ENCODE peak calls at places on chromosomes 12 and 14, in five cellular contexts. One of them, this sample, is unnamed.

GRCh38 chr12:98471085-98471484 is 44.3 kb upstream of the TMPO start:
- DNase-seq in right lobe of liver: no peak
- DNase-seq in NAMALWA: no peak
- DNase-seq in Panc1: no peak
- DNase-seq in epithelial cell of prostate: no peak
- DNase-seq in this sample: no peak

GRCh38 chr14:104130974-104131651 is 7.3 kb upstream of the KIF26A start:
- DNase-seq in epithelial cell of prostate: no peak
- DNase-seq in right lobe of liver: peak
- DNase-seq in Panc1: no peak
- DNase-seq in NAMALWA: peak
- DNase-seq in this sample: peak

GRCh38 chr12:124416516-124417395 is 121.9 kb downstream of the RFLNA start:
- DNase-seq in Panc1: no peak
- DNase-seq in NAMALWA: no peak
- DNase-seq in right lobe of liver: no peak
- DNase-seq in epithelial cell of prostate: no peak
- DNase-seq in this sample: no peak

GRCh38 chr12:127145929-127146789 is 1120.8 kb upstream of the TMEM132C start:
- DNase-seq in epithelial cell of prostate: no peak
- DNase-seq in NAMALWA: no peak
- DNase-seq in Panc1: no peak
- DNase-seq in right lobe of liver: peak
- DNase-seq in this sample: no peak

GRCh38 chr12:62259311-62259992 is 752 bp upstream of the USP15 start:
- DNase-seq in NAMALWA: no peak
- DNase-seq in Panc1: no peak
- DNase-seq in right lobe of liver: no peak
- DNase-seq in epithelial cell of prostate: no peak
- DNase-seq in this sample: peak

GRCh38 chr12:65607271-65607880 is 216.9 kb upstream of the HMGA2 start:
- DNase-seq in right lobe of liver: no peak
- DNase-seq in epithelial cell of prostate: no peak
- DNase-seq in NAMALWA: no peak
- DNase-seq in Panc1: no peak
- DNase-seq in this sample: no peak

GRCh38 chr12:50425859-50426258 is 25.2 kb downstream of the LARP4 start:
- DNase-seq in Panc1: no peak
- DNase-seq in NAMALWA: no peak
- DNase-seq in epithelial cell of prostate: no peak
- DNase-seq in right lobe of liver: no peak
- DNase-seq in this sample: no peak

GRCh38 chr12:74481078-74481477 is 56.6 kb upstream of the ATXN7L3B start:
- DNase-seq in epithelial cell of prostate: no peak
- DNase-seq in Panc1: no peak
- DNase-seq in right lobe of liver: no peak
- DNase-seq in NAMALWA: no peak
- DNase-seq in this sample: no peak

GRCh38 chr14:100669468-100669867 is 57.2 kb upstream of the DLK1 start:
- DNase-seq in epithelial cell of prostate: no peak
- DNase-seq in NAMALWA: no peak
- DNase-seq in Panc1: no peak
- DNase-seq in right lobe of liver: no peak
- DNase-seq in this sample: no peak

GRCh38 chr14:23034498-23035302 is at the start of gene PSMB5:
- DNase-seq in right lobe of liver: peak
- DNase-seq in NAMALWA: peak
- DNase-seq in Panc1: peak
- DNase-seq in epithelial cell of prostate: peak
- DNase-seq in this sample: peak

GRCh38 chr12:107598906-107599305 is 86.7 kb upstream of the PWP1 start:
- DNase-seq in NAMALWA: no peak
- DNase-seq in Panc1: no peak
- DNase-seq in epithelial cell of prostate: no peak
- DNase-seq in right lobe of liver: no peak
- DNase-seq in this sample: no peak

GRCh38 chr14:103716091-103716801 is 636 bp downstream of the ZFYVE21 start:
- DNase-seq in right lobe of liver: peak
- DNase-seq in Panc1: no peak
- DNase-seq in NAMALWA: no peak
- DNase-seq in epithelial cell of prostate: no peak
- DNase-seq in this sample: no peak

This sample was measured in GM12865.